ENCODE peak calls at places on chromosome 2, in ten cellular contexts. One of them, this sample, is unnamed.

GRCh38 chr2:46861916-46862315 is 53.7 kb downstream of the MCFD2 start:
- DNase-seq in head of caudate nucleus: no peak
- DNase-seq in midbrain: no peak
- DNase-seq in Calu3: no peak
- DNase-seq in activated T-cell treated with anti-CD3 and anti-CD28 coated beads for 24 hours: no peak
- DNase-seq in iris pigment epithelial cell: no peak
- DNase-seq in brain microvascular endothelial cell: no peak
- DNase-seq in activated CD4-positive, alpha-beta T cell treated with anti-CD3 and anti-CD28 coated beads for 4 hours: no peak
- DNase-seq in NCI-H774: no peak
- DNase-seq in KBM-7: no peak
- DNase-seq in this sample: no peak

GRCh38 chr2:184520441-184520840 is 77.9 kb upstream of the ZNF804A start:
- DNase-seq in activated T-cell treated with anti-CD3 and anti-CD28 coated beads for 24 hours: no peak
- DNase-seq in head of caudate nucleus: no peak
- DNase-seq in Calu3: no peak
- DNase-seq in brain microvascular endothelial cell: no peak
- DNase-seq in iris pigment epithelial cell: no peak
- DNase-seq in midbrain: no peak
- DNase-seq in KBM-7: no peak
- DNase-seq in activated CD4-positive, alpha-beta T cell treated with anti-CD3 and anti-CD28 coated beads for 4 hours: no peak
- DNase-seq in NCI-H774: no peak
- DNase-seq in this sample: no peak

GRCh38 chr2:110770308-110770695 is 37.9 kb downstream of the ACOXL start:
- DNase-seq in activated CD4-positive, alpha-beta T cell treated with anti-CD3 and anti-CD28 coated beads for 4 hours: no peak
- DNase-seq in activated T-cell treated with anti-CD3 and anti-CD28 coated beads for 24 hours: no peak
- DNase-seq in Calu3: no peak
- DNase-seq in head of caudate nucleus: peak; percentile 26
- DNase-seq in NCI-H774: peak; percentile 59
- DNase-seq in midbrain: no peak
- DNase-seq in brain microvascular endothelial cell: no peak
- DNase-seq in KBM-7: no peak
- DNase-seq in iris pigment epithelial cell: no peak
- DNase-seq in this sample: peak; percentile 42

GRCh38 chr2:192886636-192887035 is 691.9 kb upstream of the TMEFF2 start:
- DNase-seq in activated T-cell treated with anti-CD3 and anti-CD28 coated beads for 24 hours: no peak
- DNase-seq in brain microvascular endothelial cell: no peak
- DNase-seq in NCI-H774: peak; percentile 12
- DNase-seq in midbrain: no peak
- DNase-seq in iris pigment epithelial cell: no peak
- DNase-seq in activated CD4-positive, alpha-beta T cell treated with anti-CD3 and anti-CD28 coated beads for 4 hours: no peak
- DNase-seq in head of caudate nucleus: no peak
- DNase-seq in KBM-7: no peak
- DNase-seq in Calu3: no peak
- DNase-seq in this sample: no peak

GRCh38 chr2:201129044-201129505 is 13.1 kb downstream of the CFLAR start:
- DNase-seq in midbrain: no peak
- DNase-seq in Calu3: peak; percentile 80
- DNase-seq in activated T-cell treated with anti-CD3 and anti-CD28 coated beads for 24 hours: peak; percentile 57
- DNase-seq in NCI-H774: no peak
- DNase-seq in brain microvascular endothelial cell: peak; percentile 76
- DNase-seq in head of caudate nucleus: peak; percentile 37
- DNase-seq in activated CD4-positive, alpha-beta T cell treated with anti-CD3 and anti-CD28 coated beads for 4 hours: peak; percentile 56
- DNase-seq in KBM-7: peak; percentile 49
- DNase-seq in iris pigment epithelial cell: peak; percentile 87
- DNase-seq in this sample: no peak

GRCh38 chr2:85589982-85590791 is 5.4 kb upstream of the RNF181 start:
- DNase-seq in activated CD4-positive, alpha-beta T cell treated with anti-CD3 and anti-CD28 coated beads for 4 hours: no peak
- DNase-seq in brain microvascular endothelial cell: peak; percentile 71
- DNase-seq in head of caudate nucleus: no peak
- DNase-seq in NCI-H774: peak; percentile 33
- DNase-seq in activated T-cell treated with anti-CD3 and anti-CD28 coated beads for 24 hours: no peak
- DNase-seq in Calu3: no peak
- DNase-seq in midbrain: no peak
- DNase-seq in iris pigment epithelial cell: peak; percentile 75
- DNase-seq in KBM-7: peak; percentile 79
- DNase-seq in this sample: no peak

GRCh38 chr2:142879191-142879590 is 1.7 kb downstream of the KYNU start:
- DNase-seq in activated CD4-positive, alpha-beta T cell treated with anti-CD3 and anti-CD28 coated beads for 4 hours: no peak
- DNase-seq in iris pigment epithelial cell: no peak
- DNase-seq in midbrain: no peak
- DNase-seq in NCI-H774: no peak
- DNase-seq in head of caudate nucleus: no peak
- DNase-seq in brain microvascular endothelial cell: no peak
- DNase-seq in KBM-7: no peak
- DNase-seq in activated T-cell treated with anti-CD3 and anti-CD28 coated beads for 24 hours: no peak
- DNase-seq in Calu3: no peak
- DNase-seq in this sample: no peak

GRCh38 chr2:219002395-219003266 is 9.4 kb upstream of the CRYBA2 start:
- DNase-seq in NCI-H774: peak; percentile 87
- DNase-seq in KBM-7: no peak
- DNase-seq in Calu3: peak; percentile 86
- DNase-seq in iris pigment epithelial cell: no peak
- DNase-seq in brain microvascular endothelial cell: peak; percentile 15
- DNase-seq in activated T-cell treated with anti-CD3 and anti-CD28 coated beads for 24 hours: peak; percentile 29
- DNase-seq in head of caudate nucleus: peak; percentile 72
- DNase-seq in activated CD4-positive, alpha-beta T cell treated with anti-CD3 and anti-CD28 coated beads for 4 hours: peak; percentile 27
- DNase-seq in midbrain: no peak
- DNase-seq in this sample: peak; percentile 89

GRCh38 chr2:9206991-9207640 is 504 bp downstream of the ASAP2 start:
- DNase-seq in KBM-7: peak; percentile 39
- DNase-seq in NCI-H774: no peak
- DNase-seq in brain microvascular endothelial cell: no peak
- DNase-seq in Calu3: no peak
- DNase-seq in iris pigment epithelial cell: peak; percentile 37
- DNase-seq in activated CD4-positive, alpha-beta T cell treated with anti-CD3 and anti-CD28 coated beads for 4 hours: no peak
- DNase-seq in activated T-cell treated with anti-CD3 and anti-CD28 coated beads for 24 hours: no peak
- DNase-seq in midbrain: peak; percentile 43
- DNase-seq in head of caudate nucleus: peak; percentile 52
- DNase-seq in this sample: peak; percentile 82

GRCh38 chr2:10844083-10844482 is 31.5 kb upstream of the PDIA6 start:
- DNase-seq in activated CD4-positive, alpha-beta T cell treated with anti-CD3 and anti-CD28 coated beads for 4 hours: no peak
- DNase-seq in Calu3: peak; percentile 65
- DNase-seq in midbrain: peak; percentile 15
- DNase-seq in brain microvascular endothelial cell: peak; percentile 12
- DNase-seq in activated T-cell treated with anti-CD3 and anti-CD28 coated beads for 24 hours: no peak
- DNase-seq in iris pigment epithelial cell: peak; percentile 51
- DNase-seq in NCI-H774: no peak
- DNase-seq in KBM-7: no peak
- DNase-seq in head of caudate nucleus: no peak
- DNase-seq in this sample: peak; percentile 51

GRCh38 chr2:237361194-237361986 is 52.6 kb downstream of the COL6A3 start:
- DNase-seq in NCI-H774: no peak
- DNase-seq in head of caudate nucleus: no peak
- DNase-seq in activated CD4-positive, alpha-beta T cell treated with anti-CD3 and anti-CD28 coated beads for 4 hours: no peak
- DNase-seq in Calu3: no peak
- DNase-seq in KBM-7: no peak
- DNase-seq in midbrain: no peak
- DNase-seq in brain microvascular endothelial cell: no peak
- DNase-seq in activated T-cell treated with anti-CD3 and anti-CD28 coated beads for 24 hours: no peak
- DNase-seq in iris pigment epithelial cell: peak; percentile 14
- DNase-seq in this sample: no peak

GRCh38 chr2:135874966-135875365 is 1.3 kb downstream of the MCM6 start:
- DNase-seq in head of caudate nucleus: no peak
- DNase-seq in activated CD4-positive, alpha-beta T cell treated with anti-CD3 and anti-CD28 coated beads for 4 hours: no peak
- DNase-seq in iris pigment epithelial cell: no peak
- DNase-seq in activated T-cell treated with anti-CD3 and anti-CD28 coated beads for 24 hours: no peak
- DNase-seq in NCI-H774: no peak
- DNase-seq in brain microvascular endothelial cell: no peak
- DNase-seq in midbrain: no peak
- DNase-seq in Calu3: no peak
- DNase-seq in KBM-7: no peak
- DNase-seq in this sample: no peak

This sample was measured in SK-N-SH.